ENCODE peak calls at places on chromosomes 16 and 17, in seven cellular contexts. A is RWPE1, G is lower leg skin, L is cardiac fibroblast, Y is cardiac muscle cell, F is body of pancreas, J is H9. H is an unnamed sample.

GRCh38 chr16:9443864-9444263 is 352.4 kb downstream of the HAPSTR1 start:
- DNase-seq in L (no peak), Y (no peak), J (no peak), G (no peak), A (no peak), F (no peak), H (no peak)

GRCh38 chr17:1241904-1242303 is 28.3 kb upstream of the BHLHA9 start:
- DNase-seq in J (no peak), L (no peak), Y (peak), A (no peak), F (peak), G (peak), H (no peak)

GRCh38 chr17:81442791-81443190 is 47.5 kb downstream of the BAHCC1 start:
- DNase-seq in L (no peak), G (no peak), F (no peak), A (no peak), Y (no peak), J (no peak), H (no peak)

GRCh38 chr16:8898660-8899318 is 16.6 kb downstream of the LITAFD start:
- DNase-seq in F (no peak), A (no peak), L (no peak), Y (no peak), G (no peak), J (no peak), H (no peak)

GRCh38 chr16:22191966-22192260 is 14.2 kb upstream of the EEF2K start:
- DNase-seq in G (no peak), Y (no peak), J (no peak), A (no peak), F (no peak), L (no peak), H (no peak)

GRCh38 chr16:29961479-29962343 is at the start of gene TMEM219:
- DNase-seq in Y (peak), J (peak), L (peak), A (peak), G (peak), F (peak), H (peak)

GRCh38 chr16:84724619-84725307 is 25.0 kb downstream of the USP10 start:
- DNase-seq in J (no peak), G (no peak), F (no peak), L (no peak), Y (no peak), A (no peak), H (no peak)

GRCh38 chr16:67668495-67669157 is 2.0 kb downstream of the C16orf86 start:
- DNase-seq in Y (no peak), F (no peak), J (no peak), L (no peak), A (no peak), G (no peak), H (no peak)

GRCh38 chr17:30256756-30257506 is 21.4 kb upstream of the SLC6A4 start:
- DNase-seq in A (no peak), Y (peak), F (no peak), J (no peak), G (no peak), L (peak), H (no peak)

GRCh38 chr17:73742915-73743314 is 98.7 kb upstream of the SDK2 start:
- DNase-seq in A (no peak), Y (no peak), G (no peak), J (no peak), F (no peak), L (no peak), H (no peak)

GRCh38 chr16:85715169-85716015 is 26.6 kb upstream of the GINS2 start:
- DNase-seq in F (no peak), G (no peak), J (peak), A (no peak), L (no peak), Y (peak), H (no peak)

GRCh38 chr17:63099420-63099819 is 133.4 kb downstream of the TANC2 start:
- DNase-seq in L (no peak), F (no peak), G (no peak), Y (no peak), J (no peak), A (no peak), H (no peak)

GRCh38 chr17:12362853-12363252 is 302.8 kb upstream of the MYOCD start:
- DNase-seq in J (no peak), L (peak), Y (no peak), F (no peak), A (no peak), G (no peak), H (no peak)

GRCh38 chr16:29819506-29819905 is 756 bp upstream of the MVP start:
- DNase-seq in Y (no peak), J (no peak), F (no peak), G (no peak), L (no peak), A (no peak), H (no peak)

GRCh38 chr17:79836952-79837887 is 2.0 kb downstream of the CBX4 start:
- DNase-seq in Y (peak), F (peak), L (peak), A (peak), G (peak), J (peak), H (peak)

GRCh38 chr17:75610103-75610984 is 22.7 kb downstream of the MYO15B start:
- DNase-seq in J (no peak), L (no peak), G (no peak), A (no peak), F (no peak), Y (no peak), H (no peak)

GRCh38 chr17:8825802-8826201 is 26.6 kb upstream of the MFSD6L start:
- DNase-seq in F (no peak), Y (no peak), J (no peak), A (no peak), L (no peak), G (peak), H (no peak)

GRCh38 chr16:10923650-10924214 is 18.5 kb downstream of the DEXI start:
- DNase-seq in L (no peak), F (peak), G (no peak), Y (no peak), A (no peak), J (no peak), H (no peak)

GRCh38 chr17:81252336-81253329 is 13.5 kb downstream of the NDUFAF8 start:
- DNase-seq in Y (no peak), F (no peak), G (no peak), A (no peak), J (no peak), L (no peak), H (no peak)

GRCh38 chr17:31385428-31386285 is 5.8 kb upstream of the RAB11FIP4 start:
- DNase-seq in L (no peak), G (no peak), J (no peak), A (no peak), F (no peak), Y (no peak), H (no peak)

GRCh38 chr17:14149751-14150150 is 80.4 kb downstream of the COX10 start:
- DNase-seq in J (no peak), G (no peak), A (no peak), L (no peak), Y (no peak), F (no peak), H (no peak)

GRCh38 chr17:33038740-33039139 is 47.1 kb downstream of the SPACA3 start:
- DNase-seq in G (no peak), J (peak), L (peak), F (peak), A (peak), Y (peak), H (no peak)

GRCh38 chr17:8029121-8029520 is 9.7 kb upstream of the ALOX15B start:
- DNase-seq in F (no peak), L (peak), G (no peak), J (no peak), A (peak), Y (peak), H (no peak)

GRCh38 chr17:41420134-41420533 is 4.3 kb downstream of the KRT37 start:
- DNase-seq in Y (no peak), L (peak), G (no peak), J (no peak), A (peak), F (no peak), H (no peak)

GRCh38 chr17:7262192-7263070 is at the start of gene CLDN7:
- DNase-seq in A (peak), G (no peak), F (peak), L (no peak), Y (no peak), J (peak), H (no peak)

GRCh38 chr16:15043344-15043743 is 12.5 kb downstream of the NTAN1 start:
- DNase-seq in F (no peak), L (no peak), G (no peak), Y (no peak), A (peak), J (no peak), H (no peak)

GRCh38 chr16:25194285-25194878 is 22.4 kb upstream of the AQP8 start:
- DNase-seq in Y (no peak), G (no peak), A (no peak), L (no peak), J (no peak), F (no peak), H (no peak)

GRCh38 chr17:31627960-31628359 is 231.1 kb downstream of the COPRS start:
- DNase-seq in L (peak), Y (no peak), G (no peak), F (no peak), J (no peak), A (no peak), H (no peak)

DNA sequence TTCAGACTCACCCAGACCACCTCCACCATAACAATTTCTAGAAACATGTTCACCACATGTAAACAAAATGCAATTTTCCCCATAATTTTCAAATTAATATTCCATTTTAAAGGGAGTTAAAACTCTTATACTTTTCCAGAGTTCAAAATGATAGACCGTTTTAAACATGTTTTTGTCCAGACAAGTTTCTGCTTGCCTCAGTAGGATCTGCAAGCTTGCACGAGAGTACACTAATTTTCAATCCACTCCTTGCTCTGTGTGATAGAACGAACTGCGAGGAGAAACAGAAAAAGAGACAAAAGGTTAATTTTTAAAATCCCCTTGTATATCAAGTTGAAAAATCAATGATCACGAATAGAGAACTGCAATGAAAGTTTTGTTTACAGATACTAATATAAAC is 7.1 kb downstream of the FAHD1 start:
- DNase-seq in J (no peak), G (no peak), L (no peak), A (peak), F (no peak), Y (no peak), H (no peak)
- TF ChIP-seq CTCF in J (no peak), G (no peak), L (no peak), A (no peak), F (no peak), Y (no peak), H (no peak)

GRCh38 chr17:28228109-28228840 is 90.7 kb upstream of the TMEM97 start:
- DNase-seq in A (no peak), F (no peak), Y (peak), G (no peak), L (no peak), J (peak), H (no peak)
- TF ChIP-seq CTCF in A (no peak), F (no peak), Y (peak), G (no peak), L (peak), J (peak), H (no peak)

GRCh38 chr17:57109393-57110151 is 24.5 kb downstream of the AKAP1 start:
- DNase-seq in F (no peak), L (peak), A (no peak), J (peak), Y (peak), G (no peak), H (no peak)
- TF ChIP-seq CTCF in F (no peak), L (peak), A (no peak), J (peak), Y (peak), G (no peak), H (no peak)

GRCh38 chr17:55155867-55156560 is 108.7 kb upstream of the HLF start:
- DNase-seq in F (no peak), L (no peak), Y (no peak), G (no peak), A (no peak), J (no peak), H (no peak)

GRCh38 chr17:55159251-55159650 is 105.5 kb upstream of the HLF start:
- DNase-seq in F (no peak), G (no peak), A (no peak), Y (no peak), J (no peak), L (peak), H (no peak)

GRCh38 chr17:55157165-55157564 is 107.6 kb upstream of the HLF start:
- DNase-seq in F (no peak), G (no peak), A (peak), J (no peak), Y (peak), L (peak), H (no peak)

GRCh38 chr17:55160501-55160900 is 104.3 kb upstream of the HLF start:
- DNase-seq in L (no peak), J (no peak), F (no peak), Y (no peak), G (no peak), A (no peak), H (no peak)

GRCh38 chr17:55158439-55158838 is 106.3 kb upstream of the HLF start:
- DNase-seq in A (no peak), G (no peak), Y (peak), F (no peak), L (peak), J (no peak), H (no peak)
- TF ChIP-seq CTCF in A (no peak), G (no peak), Y (no peak), F (no peak), L (no peak), J (no peak), H (no peak)

GRCh38 chr16:35391328-35391727 is 1931.9 kb downstream of the TP53TG3F start:
- DNase-seq in Y (no peak), F (peak), A (no peak), L (peak), J (peak), G (peak), H (no peak)
- TF ChIP-seq CTCF in Y (peak), F (peak), A (no peak), L (peak), J (peak), G (no peak), H (no peak)

GRCh38 chr16:23857901-23858300 is 22.1 kb downstream of the PRKCB start:
- DNase-seq in J (no peak), A (no peak), G (no peak), F (no peak), L (no peak), Y (no peak), H (no peak)

GRCh38 chr16:23859713-23860269 is 24.0 kb downstream of the PRKCB start:
- DNase-seq in G (no peak), A (no peak), Y (no peak), L (no peak), J (no peak), F (no peak), H (no peak)

GRCh38 chr16:23856345-23856744 is 20.6 kb downstream of the PRKCB start:
- DNase-seq in A (no peak), F (no peak), L (no peak), G (no peak), Y (no peak), J (no peak), H (no peak)

GRCh38 chr16:23857256-23857891 is 21.6 kb downstream of the PRKCB start:
- DNase-seq in A (no peak), G (no peak), L (no peak), J (no peak), F (no peak), Y (no peak), H (no peak)

DNA sequence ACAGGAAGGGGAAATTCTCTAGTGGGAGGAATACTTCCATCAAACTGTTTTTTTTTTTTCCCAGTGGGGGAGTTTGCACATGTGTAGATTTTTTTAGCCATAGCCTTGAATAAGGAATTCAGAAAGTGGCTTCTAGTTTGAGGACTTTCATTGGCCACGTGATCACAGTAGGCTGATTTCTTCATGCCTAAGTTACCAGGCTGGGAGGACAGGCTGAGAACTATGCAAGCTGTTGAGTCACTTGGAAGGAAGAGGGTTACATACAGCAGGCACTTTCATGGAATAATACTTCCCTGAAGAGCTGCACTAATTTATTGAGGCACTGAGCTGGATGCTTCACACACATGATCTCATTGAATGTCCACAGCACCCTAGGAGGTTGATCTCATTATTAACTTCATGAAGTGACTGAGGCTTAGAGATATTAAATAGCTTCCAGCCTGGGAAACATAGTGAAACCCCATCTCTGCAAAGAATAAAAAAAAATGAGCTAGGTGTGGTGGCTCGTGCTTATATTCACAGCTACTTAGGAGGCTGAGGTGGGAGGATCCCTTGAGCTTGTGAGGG is 22.8 kb downstream of the PRKCB start:
- DNase-seq in A (no peak), J (no peak), G (peak), L (no peak), F (no peak), Y (peak), H (no peak)
- TF ChIP-seq CTCF in A (no peak), J (no peak), G (no peak), L (no peak), F (no peak), Y (no peak), H (no peak)

GRCh38 chr16:87662254-87663204 is 60.2 kb downstream of the JPH3 start:
- DNase-seq in G (no peak), J (no peak), L (no peak), A (no peak), F (no peak), Y (no peak), H (no peak)
- TF ChIP-seq CTCF in G (no peak), J (peak), L (no peak), A (no peak), F (no peak), Y (no peak), H (no peak)

GRCh38 chr17:58960068-58960467 is 146.6 kb downstream of the TRIM37 start:
- DNase-seq in Y (peak), L (peak), A (peak), J (no peak), G (no peak), F (no peak), H (no peak)
- TF ChIP-seq CTCF in Y (peak), L (peak), A (no peak), J (peak), G (no peak), F (no peak), H (no peak)

DNA sequence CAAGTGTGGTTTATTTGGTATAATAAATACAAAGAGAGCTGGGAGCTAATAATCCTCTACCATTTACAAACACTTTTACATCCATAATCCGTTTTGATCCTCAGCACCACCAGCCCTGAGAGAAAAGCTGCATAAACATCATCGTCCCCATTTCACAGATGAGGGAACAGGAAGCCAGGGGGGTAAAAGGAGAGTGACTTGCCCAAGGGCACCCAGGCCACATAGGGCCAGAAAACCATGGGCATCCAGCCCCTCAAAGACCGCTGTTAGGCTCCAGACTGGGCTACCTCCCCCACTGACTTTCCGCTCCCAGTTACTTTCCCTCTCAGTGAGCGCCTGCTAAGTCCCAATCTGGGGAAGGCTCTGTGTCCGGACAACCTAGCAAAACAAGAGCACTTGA is 6.7 kb downstream of the STX1B start:
- DNase-seq in G (no peak), L (no peak), J (no peak), F (no peak), A (no peak), Y (no peak), H (no peak)
- TF ChIP-seq CTCF in G (no peak), L (no peak), J (no peak), F (no peak), A (no peak), Y (no peak), H (no peak)

DNA sequence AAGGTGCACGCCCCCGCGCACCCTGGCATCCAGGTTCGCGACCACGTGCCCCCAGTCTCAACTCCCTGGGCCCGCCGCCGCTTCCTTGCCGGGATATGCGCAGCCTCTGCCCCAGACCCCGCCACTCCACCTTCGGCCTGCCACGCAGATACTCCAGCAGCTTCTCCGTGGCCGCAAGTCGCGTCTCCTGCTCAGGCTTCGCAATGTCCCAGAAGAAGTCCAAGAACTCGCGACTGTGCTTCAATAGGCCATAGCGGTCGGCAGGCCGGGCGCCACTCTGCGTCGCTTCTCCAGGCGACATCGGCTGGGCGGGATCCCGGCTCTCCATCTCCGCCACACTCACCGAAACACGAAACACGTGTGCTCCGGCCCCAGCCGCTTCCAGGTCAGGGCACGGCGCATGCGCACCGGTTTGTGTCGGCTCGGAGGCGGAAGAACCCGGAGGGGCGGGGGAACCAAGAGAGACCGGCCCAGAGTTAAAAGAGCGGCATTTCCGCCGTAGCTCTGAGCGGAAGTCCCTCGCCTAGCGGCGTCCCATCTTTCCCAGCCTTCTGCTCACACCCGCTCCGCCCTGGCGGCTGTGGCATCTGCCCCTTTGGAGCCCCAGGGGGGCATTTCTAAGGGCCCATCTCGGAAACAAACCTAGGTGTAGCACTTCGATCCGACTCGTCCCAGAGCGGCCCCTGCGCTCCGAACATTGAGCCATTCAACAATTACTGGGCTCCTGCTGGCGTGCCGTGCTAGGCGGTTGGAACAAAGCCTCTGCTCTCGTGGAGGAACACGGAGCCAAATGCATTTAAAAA is at the start of gene MYBBP1A:
- DNase-seq in L (peak), G (peak), F (peak), Y (peak), A (peak), J (peak), H (peak)
- TF ChIP-seq CTCF in L (peak), G (no peak), F (no peak), Y (peak), A (no peak), J (peak), H (no peak)